ENCODE peak calls at places on chromosomes 5 and 9, in ten cellular contexts. B is mammary epithelial cell, O is heart right ventricle, S is AG09309, N is A549, K is cardiac muscle cell, J is GM23338, X is AG10803, H is lower leg skin, I is choroid plexus epithelial cell. U is an unnamed sample.

GRCh38 chr9:3181049-3181953 is 337.4 kb upstream of the PUM3 start:
- DNase-seq in B (peak), O (peak), S (no peak), N (peak), K (peak), J (peak), X (no peak), H (no peak), I (peak), U (peak)

GRCh38 chr9:101094686-101095085 is 66.2 kb downstream of the PLPPR1 start:
- DNase-seq in B (no peak), O (no peak), S (no peak), N (no peak), K (no peak), J (no peak), X (no peak), H (no peak), I (no peak), U (no peak)

GRCh38 chr5:132297211-132297940 is 3.2 kb downstream of the SLC22A4 start:
- DNase-seq in B (no peak), O (no peak), S (no peak), N (no peak), K (no peak), J (no peak), X (no peak), H (peak), I (no peak), U (no peak)

GRCh38 chr5:97085126-97085786 is 57.2 kb downstream of the LIX1 start:
- DNase-seq in B (no peak), O (no peak), S (no peak), N (no peak), K (no peak), J (no peak), X (no peak), H (no peak), I (no peak), U (no peak)

GRCh38 chr9:3502560-3503398 is 23.0 kb downstream of the RFX3 start:
- DNase-seq in B (no peak), O (no peak), S (no peak), N (peak), K (no peak), J (no peak), X (peak), H (no peak), I (peak), U (no peak)

GRCh38 chr5:129243058-129243457 is 148.5 kb downstream of the ISOC1 start:
- DNase-seq in B (no peak), O (no peak), S (no peak), N (no peak), K (peak), J (no peak), X (no peak), H (no peak), I (peak), U (no peak)

GRCh38 chr5:119708076-119708790 is 78.9 kb downstream of the FAM170A start:
- DNase-seq in B (peak), O (no peak), S (no peak), N (no peak), K (no peak), J (no peak), X (no peak), H (no peak), I (no peak), U (no peak)

GRCh38 chr5:151239237-151239861 is 13.6 kb upstream of the GM2A start:
- DNase-seq in B (no peak), O (peak), S (no peak), N (peak), K (peak), J (peak), X (peak), H (peak), I (peak), U (no peak)

GRCh38 chr9:96854877-96855273 is 561 bp upstream of the ZNF782 start:
- DNase-seq in B (no peak), O (no peak), S (no peak), N (no peak), K (no peak), J (peak), X (no peak), H (no peak), I (no peak), U (no peak)

GRCh38 chr5:138610468-138611294 is 35.5 kb upstream of the HSPA9 start:
- DNase-seq in B (no peak), O (no peak), S (no peak), N (peak), K (peak), J (peak), X (no peak), H (no peak), I (peak), U (no peak)
- H3K4me3 ChIP-seq in B (no peak), O (peak), S (no peak), N (no peak), K (peak), J (peak), X (peak), H (no peak), I (peak), U (no peak)

GRCh38 chr5:79493596-79494343 is 20.2 kb downstream of the HOMER1 start:
- DNase-seq in B (no peak), O (no peak), S (no peak), N (no peak), K (peak), J (peak), X (peak), H (no peak), I (no peak), U (no peak)
- TF ChIP-seq CTCF in B (no peak), O (no peak), S (no peak), N (no peak), K (no peak), J (no peak), X (no peak), H (no peak), I (no peak), U (no peak)

DNA sequence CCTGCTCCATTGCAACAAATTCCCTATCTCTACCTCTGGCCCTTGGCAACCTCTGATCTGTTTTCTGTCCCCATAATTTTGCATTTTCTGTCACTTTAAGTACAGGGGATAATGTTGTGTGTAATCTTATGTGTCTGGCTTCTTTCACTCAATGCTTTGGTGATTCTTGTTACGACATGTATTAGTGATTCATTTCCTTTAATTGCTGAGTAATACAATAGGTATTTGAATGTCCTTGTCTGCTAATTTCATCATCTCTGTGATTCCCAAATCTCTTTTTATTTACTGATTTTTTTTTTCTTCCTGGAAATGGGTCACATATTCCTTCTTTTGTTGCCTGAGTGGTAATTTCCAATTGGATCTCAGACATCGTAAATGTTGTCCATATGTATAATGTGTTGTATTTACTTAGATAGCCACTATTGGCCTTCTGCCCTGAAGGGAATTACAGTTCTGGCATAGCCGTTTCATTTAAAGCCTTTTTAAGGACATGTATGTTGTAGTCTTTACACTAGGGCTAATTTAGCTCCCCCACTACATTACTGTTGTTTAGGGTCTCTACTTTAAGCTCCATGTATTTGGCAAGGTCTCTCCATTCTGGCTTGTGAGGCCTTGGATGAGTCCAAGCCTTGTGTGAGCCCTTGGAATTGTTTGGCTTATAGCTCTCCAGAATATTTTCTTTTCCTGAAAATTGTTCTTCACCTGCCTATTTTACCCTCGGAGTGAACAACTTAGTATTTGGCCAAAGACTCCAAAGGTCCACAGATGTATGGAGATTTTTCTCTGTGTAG is 683.8 kb downstream of the LRRC70 start:
- DNase-seq in B (peak), O (no peak), S (no peak), N (peak), K (no peak), J (no peak), X (peak), H (no peak), I (peak), U (no peak)
- H3K4me3 ChIP-seq in B (no peak), O (no peak), S (no peak), N (no peak), K (no peak), J (no peak), X (no peak), H (no peak), I (no peak), U (no peak)

GRCh38 chr9:23587903-23588302 is 238.1 kb downstream of the ELAVL2 start:
- DNase-seq in B (no peak), O (no peak), S (no peak), N (no peak), K (no peak), J (peak), X (no peak), H (no peak), I (no peak), U (no peak)
- TF ChIP-seq CTCF in B (peak), O (no peak), S (no peak), N (no peak), K (no peak), J (peak), X (no peak), H (no peak), I (no peak), U (no peak)

GRCh38 chr9:86966852-86967511 is 19.7 kb upstream of the GAS1 start:
- DNase-seq in B (no peak), O (no peak), S (no peak), N (no peak), K (no peak), J (no peak), X (no peak), H (no peak), I (peak), U (no peak)
- H3K4me3 ChIP-seq in B (no peak), O (no peak), S (no peak), N (no peak), K (no peak), J (no peak), X (no peak), H (no peak), I (no peak), U (no peak)